ENCODE peak calls at places on chromosomes 16 and 17, in eight cellular contexts. One of them, this sample, is unnamed.
A peak's percentile ranks its signal among the peaks of the same experiment; 100 is the strongest.

GRCh38 chr17:35801583-35802224 is 6.3 kb upstream of the MMP28 start:
- DNase-seq in K562: peak; percentile 25
- DNase-seq in endothelial cell of umbilical vein: peak; percentile 99
- DNase-seq in SK-N-SH: peak; percentile 83
- DNase-seq in GM12878: no peak
- DNase-seq in H1: no peak
- DNase-seq in HCT116: no peak
- DNase-seq in HepG2: no peak
- DNase-seq in this sample: no peak

GRCh38 chr16:68356249-68356918 is 45.6 kb downstream of the PRMT7 start:
- DNase-seq in K562: no peak
- DNase-seq in HepG2: no peak
- DNase-seq in H1: no peak
- DNase-seq in endothelial cell of umbilical vein: no peak
- DNase-seq in SK-N-SH: peak; percentile 25
- DNase-seq in GM12878: peak; percentile 69
- DNase-seq in HCT116: no peak
- DNase-seq in this sample: no peak

GRCh38 chr16:56450275-56450889 is 750 bp downstream of the NUDT21 start:
- DNase-seq in HepG2: no peak
- DNase-seq in H1: no peak
- DNase-seq in GM12878: no peak
- DNase-seq in K562: peak; percentile 34
- DNase-seq in HCT116: no peak
- DNase-seq in endothelial cell of umbilical vein: peak; percentile 42
- DNase-seq in SK-N-SH: peak; percentile 32
- DNase-seq in this sample: no peak

GRCh38 chr16:50059669-50060068 is 6.1 kb upstream of the HEATR3 start:
- DNase-seq in K562: no peak
- DNase-seq in GM12878: no peak
- DNase-seq in endothelial cell of umbilical vein: no peak
- DNase-seq in H1: no peak
- DNase-seq in HepG2: no peak
- DNase-seq in HCT116: no peak
- DNase-seq in SK-N-SH: no peak
- DNase-seq in this sample: no peak

GRCh38 chr16:9957433-9957832 is 224.8 kb downstream of the GRIN2A start:
- DNase-seq in HCT116: no peak
- DNase-seq in SK-N-SH: no peak
- DNase-seq in GM12878: no peak
- DNase-seq in endothelial cell of umbilical vein: no peak
- DNase-seq in HepG2: no peak
- DNase-seq in H1: no peak
- DNase-seq in K562: no peak
- DNase-seq in this sample: no peak

GRCh38 chr17:37446027-37446426 is 39.3 kb downstream of the TADA2A start:
- DNase-seq in K562: no peak
- DNase-seq in HCT116: peak; percentile 84
- DNase-seq in endothelial cell of umbilical vein: no peak
- DNase-seq in H1: no peak
- DNase-seq in SK-N-SH: no peak
- DNase-seq in GM12878: peak; percentile 81
- DNase-seq in HepG2: no peak
- DNase-seq in this sample: no peak

GRCh38 chr16:86037999-86038922 is 139.3 kb downstream of the IRF8 start:
- DNase-seq in K562: no peak
- DNase-seq in H1: no peak
- DNase-seq in HCT116: no peak
- DNase-seq in HepG2: no peak
- DNase-seq in SK-N-SH: no peak
- DNase-seq in endothelial cell of umbilical vein: no peak
- DNase-seq in GM12878: no peak
- DNase-seq in this sample: no peak

GRCh38 chr17:10651927-10652326 is 5.2 kb downstream of the MYH3 start:
- DNase-seq in H1: no peak
- DNase-seq in K562: no peak
- DNase-seq in GM12878: no peak
- DNase-seq in SK-N-SH: no peak
- DNase-seq in endothelial cell of umbilical vein: no peak
- DNase-seq in HCT116: no peak
- DNase-seq in HepG2: no peak
- DNase-seq in this sample: no peak

GRCh38 chr16:82033683-82034300 is 1.3 kb upstream of the HSD17B2 start:
- DNase-seq in SK-N-SH: no peak
- DNase-seq in HepG2: no peak
- DNase-seq in H1: no peak
- DNase-seq in K562: no peak
- DNase-seq in HCT116: no peak
- DNase-seq in endothelial cell of umbilical vein: peak; percentile 8
- DNase-seq in GM12878: no peak
- DNase-seq in this sample: no peak

GRCh38 chr17:80461527-80462166 is 14.8 kb downstream of the NPTX1 start:
- DNase-seq in GM12878: no peak
- DNase-seq in endothelial cell of umbilical vein: no peak
- DNase-seq in H1: no peak
- DNase-seq in HepG2: no peak
- DNase-seq in SK-N-SH: no peak
- DNase-seq in K562: no peak
- DNase-seq in HCT116: no peak
- DNase-seq in this sample: no peak

GRCh38 chr17:71986886-71987285 is 133.9 kb upstream of the SOX9 start:
- DNase-seq in H1: no peak
- DNase-seq in HCT116: no peak
- DNase-seq in SK-N-SH: no peak
- DNase-seq in GM12878: no peak
- DNase-seq in HepG2: no peak
- DNase-seq in endothelial cell of umbilical vein: no peak
- DNase-seq in K562: no peak
- DNase-seq in this sample: no peak
- H3K4me3 ChIP-seq in H1: no peak overlapping the region
- H3K4me3 ChIP-seq in HCT116: no peak overlapping the region
- H3K4me3 ChIP-seq in SK-N-SH: no peak overlapping the region
- H3K4me3 ChIP-seq in GM12878: no peak overlapping the region
- H3K4me3 ChIP-seq in HepG2: no peak overlapping the region
- H3K4me3 ChIP-seq in endothelial cell of umbilical vein: no peak overlapping the region
- H3K4me3 ChIP-seq in K562: no peak overlapping the region
- H3K4me3 ChIP-seq in this sample: no peak overlapping the region

GRCh38 chr16:1964046-1964505 is 550 bp downstream of the RPS2 start:
- DNase-seq in SK-N-SH: no peak
- DNase-seq in HepG2: no peak
- DNase-seq in endothelial cell of umbilical vein: peak; percentile 39
- DNase-seq in HCT116: no peak
- DNase-seq in K562: no peak
- DNase-seq in H1: no peak
- DNase-seq in GM12878: no peak
- DNase-seq in this sample: no peak

GRCh38 chr16:1958715-1959268 is 546 bp upstream of the NDUFB10 start:
- DNase-seq in endothelial cell of umbilical vein: no peak
- DNase-seq in SK-N-SH: no peak
- DNase-seq in HCT116: no peak
- DNase-seq in HepG2: no peak
- DNase-seq in H1: peak; percentile 57
- DNase-seq in K562: no peak
- DNase-seq in GM12878: no peak
- DNase-seq in this sample: no peak

GRCh38 chr16:1961651-1962067 is 2.3 kb downstream of the NDUFB10 start:
- DNase-seq in HCT116: no peak
- DNase-seq in SK-N-SH: no peak
- DNase-seq in K562: no peak
- DNase-seq in H1: no peak
- DNase-seq in HepG2: peak; percentile 49
- DNase-seq in endothelial cell of umbilical vein: no peak
- DNase-seq in GM12878: no peak
- DNase-seq in this sample: no peak

GRCh38 chr16:1959269-1960039 is at the start of gene NDUFB10:
- DNase-seq in endothelial cell of umbilical vein: peak; percentile 88
- DNase-seq in K562: peak; percentile 89
- DNase-seq in HepG2: peak; percentile 80
- DNase-seq in HCT116: peak; percentile 85
- DNase-seq in GM12878: peak; percentile 41
- DNase-seq in H1: peak; percentile 96
- DNase-seq in SK-N-SH: peak; percentile 96
- DNase-seq in this sample: no peak

GRCh38 chr16:1960665-1961630 is 1.6 kb downstream of the NDUFB10 start:
- DNase-seq in endothelial cell of umbilical vein: peak; percentile 39
- DNase-seq in SK-N-SH: no peak
- DNase-seq in GM12878: no peak
- DNase-seq in HepG2: peak; percentile 53
- DNase-seq in HCT116: peak; percentile 64
- DNase-seq in H1: no peak
- DNase-seq in K562: no peak
- DNase-seq in this sample: no peak
- H3K9ac ChIP-seq in endothelial cell of umbilical vein: no peak overlapping the region
- H3K9ac ChIP-seq in SK-N-SH: peak overlapping the region; percentile 89
- H3K9ac ChIP-seq in GM12878: peak overlapping the region; percentile 89
- H3K9ac ChIP-seq in HepG2: peak overlapping the region; percentile 94
- H3K9ac ChIP-seq in HCT116: peak overlapping the region; percentile 98
- H3K9ac ChIP-seq in H1: peak overlapping the region; percentile 49
- H3K9ac ChIP-seq in K562: peak overlapping the region; percentile 75
- H3K9ac ChIP-seq in this sample: peak overlapping the region; percentile 94

GRCh38 chr16:46853713-46854443 is 22.9 kb upstream of the C16orf87 start:
- DNase-seq in SK-N-SH: peak; percentile 83
- DNase-seq in H1: peak; percentile 87
- DNase-seq in HepG2: peak; percentile 81
- DNase-seq in K562: peak; percentile 75
- DNase-seq in endothelial cell of umbilical vein: peak; percentile 71
- DNase-seq in GM12878: no peak
- DNase-seq in HCT116: peak; percentile 50
- DNase-seq in this sample: no peak

GRCh38 chr16:46854846-46855245 is 23.9 kb upstream of the C16orf87 start:
- DNase-seq in HepG2: no peak
- DNase-seq in GM12878: no peak
- DNase-seq in K562: no peak
- DNase-seq in HCT116: no peak
- DNase-seq in H1: no peak
- DNase-seq in endothelial cell of umbilical vein: no peak
- DNase-seq in SK-N-SH: no peak
- DNase-seq in this sample: no peak

GRCh38 chr16:46852130-46852529 is 21.1 kb upstream of the C16orf87 start:
- DNase-seq in H1: no peak
- DNase-seq in GM12878: no peak
- DNase-seq in HCT116: no peak
- DNase-seq in SK-N-SH: no peak
- DNase-seq in HepG2: no peak
- DNase-seq in K562: no peak
- DNase-seq in endothelial cell of umbilical vein: no peak
- DNase-seq in this sample: no peak

GRCh38 chr16:46848768-46849764 is 18.1 kb upstream of the C16orf87 start:
- DNase-seq in H1: no peak
- DNase-seq in SK-N-SH: no peak
- DNase-seq in GM12878: no peak
- DNase-seq in HepG2: no peak
- DNase-seq in endothelial cell of umbilical vein: no peak
- DNase-seq in HCT116: no peak
- DNase-seq in K562: no peak
- DNase-seq in this sample: no peak

DNA sequence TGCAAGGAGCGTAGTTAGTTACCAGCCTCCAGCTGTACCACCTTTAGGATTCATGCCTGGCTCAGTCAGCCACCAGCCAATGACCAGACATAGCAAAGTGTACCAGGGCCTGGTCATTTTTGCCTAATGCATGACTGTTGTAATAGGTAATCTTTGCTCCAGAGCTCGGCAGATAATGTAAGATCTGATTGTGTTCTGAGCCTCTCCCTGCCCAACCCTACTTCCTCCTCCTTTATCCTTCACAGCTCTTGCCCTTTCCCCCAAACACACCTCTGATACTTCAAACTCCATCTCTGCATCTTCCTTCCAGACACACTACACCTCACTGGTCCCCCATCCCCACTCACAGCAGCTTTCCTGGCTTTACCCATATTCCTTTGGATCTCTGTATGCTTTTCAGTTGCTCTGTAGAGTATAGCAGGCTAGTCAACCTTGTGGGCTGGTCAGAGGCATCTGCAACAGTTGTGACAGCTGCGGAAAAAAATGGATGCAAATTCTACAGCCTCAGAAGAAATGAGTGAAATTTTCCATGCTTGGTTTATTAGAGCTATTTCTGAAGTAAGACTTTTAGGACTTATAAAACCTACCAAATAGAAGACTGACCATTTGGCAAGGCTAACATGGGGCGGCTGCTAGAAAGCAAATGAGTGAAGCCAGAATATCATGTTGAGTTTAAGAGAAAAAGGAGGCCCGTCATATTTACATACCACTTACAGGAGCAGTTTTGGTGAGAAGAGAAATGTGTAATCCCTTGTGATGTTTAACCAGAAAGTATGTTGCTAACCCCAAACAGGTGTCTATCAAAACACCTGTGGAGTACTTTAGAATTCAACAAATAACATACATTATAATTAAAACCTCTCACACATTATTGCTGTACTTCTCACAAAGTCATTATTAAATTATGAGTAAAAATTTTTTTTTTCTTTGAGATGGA is 19.9 kb upstream of the C16orf87 start:
- DNase-seq in SK-N-SH: no peak
- DNase-seq in H1: no peak
- DNase-seq in K562: no peak
- DNase-seq in endothelial cell of umbilical vein: no peak
- DNase-seq in HepG2: no peak
- DNase-seq in HCT116: no peak
- DNase-seq in GM12878: no peak
- DNase-seq in this sample: no peak
- TF ChIP-seq POLR2AphosphoS5 in SK-N-SH: no peak
- TF ChIP-seq POLR2AphosphoS5 in H1: no peak
- TF ChIP-seq POLR2AphosphoS5 in K562: no peak
- TF ChIP-seq POLR2AphosphoS5 in endothelial cell of umbilical vein: no peak
- TF ChIP-seq POLR2AphosphoS5 in HepG2: no peak
- TF ChIP-seq POLR2AphosphoS5 in HCT116: no peak
- TF ChIP-seq POLR2AphosphoS5 in GM12878: no peak
- TF ChIP-seq POLR2AphosphoS5 in this sample: no peak

GRCh38 chr16:75250809-75251279 is 580 bp downstream of the BCAR1 start:
- DNase-seq in SK-N-SH: peak; percentile 89
- DNase-seq in endothelial cell of umbilical vein: no peak
- DNase-seq in HepG2: peak; percentile 70
- DNase-seq in H1: no peak
- DNase-seq in GM12878: no peak
- DNase-seq in K562: peak; percentile 77
- DNase-seq in HCT116: no peak
- DNase-seq in this sample: no peak

GRCh38 chr16:75250089-75250808 is 1.2 kb downstream of the BCAR1 start:
- DNase-seq in H1: no peak
- DNase-seq in endothelial cell of umbilical vein: no peak
- DNase-seq in HepG2: no peak
- DNase-seq in SK-N-SH: no peak
- DNase-seq in GM12878: no peak
- DNase-seq in K562: no peak
- DNase-seq in HCT116: no peak
- DNase-seq in this sample: no peak

GRCh38 chr16:75252946-75253911 is 1.8 kb upstream of the BCAR1 start:
- DNase-seq in HepG2: no peak
- DNase-seq in SK-N-SH: no peak
- DNase-seq in HCT116: no peak
- DNase-seq in H1: peak; percentile 80
- DNase-seq in GM12878: no peak
- DNase-seq in endothelial cell of umbilical vein: peak; percentile 63
- DNase-seq in K562: no peak
- DNase-seq in this sample: no peak

GRCh38 chr16:75251280-75252048 is at the start of gene BCAR1:
- DNase-seq in GM12878: no peak
- DNase-seq in H1: peak; percentile 89
- DNase-seq in endothelial cell of umbilical vein: peak; percentile 89
- DNase-seq in HepG2: peak; percentile 86
- DNase-seq in K562: peak; percentile 96
- DNase-seq in SK-N-SH: peak; percentile 97
- DNase-seq in HCT116: no peak
- DNase-seq in this sample: no peak

GRCh38 chr16:75252049-75252864 is 833 bp upstream of the BCAR1 start:
- DNase-seq in K562: no peak
- DNase-seq in H1: no peak
- DNase-seq in HepG2: no peak
- DNase-seq in SK-N-SH: no peak
- DNase-seq in HCT116: no peak
- DNase-seq in GM12878: no peak
- DNase-seq in endothelial cell of umbilical vein: no peak
- DNase-seq in this sample: no peak
- H3K4me3 ChIP-seq in K562: no peak overlapping the region
- H3K4me3 ChIP-seq in H1: peak overlapping the region; percentile 51
- H3K4me3 ChIP-seq in HepG2: peak overlapping the region; percentile 34
- H3K4me3 ChIP-seq in SK-N-SH: peak overlapping the region; percentile 6
- H3K4me3 ChIP-seq in HCT116: no peak overlapping the region
- H3K4me3 ChIP-seq in GM12878: no peak overlapping the region
- H3K4me3 ChIP-seq in endothelial cell of umbilical vein: no peak overlapping the region
- H3K4me3 ChIP-seq in this sample: peak overlapping the region; percentile 28

This sample was measured in SK-N-MC.